ENCODE peak calls at places on chromosome 22, in eight cellular contexts. K is Peyer's patch, P is ovary, F is GM13976, G is tibial artery, H is AG04450, X is Calu3, E is A673. B is an unnamed sample.
A peak's percentile ranks its signal among the peaks of the same experiment; 100 is the strongest.

GRCh38 chr22:50090141-50090714 is 422 bp downstream of the MOV10L1 start:
- DNase-seq in K (no peak), P (no peak), F (no peak), G (no peak), H (no peak), X (no peak), E (no peak), B (no peak)

GRCh38 chr22:39622881-39623367 is 52.4 kb downstream of the CACNA1I start:
- DNase-seq in K (peak; percentile 76), P (no peak), F (peak; percentile 83), G (no peak), H (no peak), X (peak; percentile 73), E (peak; percentile 37), B (peak; percentile 59)

GRCh38 chr22:17951315-17951714 is 73.0 kb downstream of the MICAL3 start:
- DNase-seq in K (no peak), P (no peak), F (no peak), G (no peak), H (no peak), X (no peak), E (no peak), B (no peak)

GRCh38 chr22:25139062-25139461 is 60.6 kb upstream of the CRYBB3 start:
- DNase-seq in K (no peak), P (peak; percentile 57), F (no peak), G (no peak), H (no peak), X (no peak), E (peak; percentile 70), B (no peak)

GRCh38 chr22:40965936-40966557 is 14.9 kb downstream of the RBX1 start:
- DNase-seq in K (no peak), P (no peak), F (no peak), G (no peak), H (no peak), X (no peak), E (no peak), B (no peak)

GRCh38 chr22:49948958-49949913 is 11.3 kb upstream of the PIM3 start:
- DNase-seq in K (no peak), P (no peak), F (no peak), G (no peak), H (no peak), X (peak; percentile 93), E (no peak), B (peak; percentile 96)

GRCh38 chr22:38738475-38739070 is 17.2 kb downstream of the SUN2 start:
- DNase-seq in K (no peak), P (no peak), F (peak; percentile 33), G (no peak), H (no peak), X (no peak), E (no peak), B (peak; percentile 65)

GRCh38 chr22:21075516-21076138 is 29.9 kb downstream of the LRRC74B start:
- DNase-seq in K (no peak), P (no peak), F (no peak), G (no peak), H (no peak), X (no peak), E (no peak), B (no peak)

GRCh38 chr22:22802346-22802970 is 85.2 kb upstream of the IGLL5 start:
- DNase-seq in K (no peak), P (no peak), F (no peak), G (no peak), H (no peak), X (no peak), E (peak; percentile 19), B (no peak)

GRCh38 chr22:39173787-39174497 is 21.5 kb upstream of the CBX7 start:
- DNase-seq in K (peak; percentile 43), P (no peak), F (peak; percentile 32), G (no peak), H (no peak), X (no peak), E (no peak), B (no peak)

GRCh38 chr22:46352691-46353386 is 17.3 kb downstream of the TRMU start:
- DNase-seq in K (no peak), P (no peak), F (no peak), G (no peak), H (no peak), X (peak; percentile 75), E (peak; percentile 67), B (peak; percentile 81)

GRCh38 chr22:30205281-30206115 is 41.1 kb downstream of the LIF start:
- DNase-seq in K (no peak), P (no peak), F (peak; percentile 17), G (peak; percentile 53), H (peak; percentile 98), X (no peak), E (no peak), B (peak; percentile 21)

GRCh38 chr22:31436132-31436531 is 36.7 kb downstream of the DRG1 start:
- DNase-seq in K (no peak), P (no peak), F (no peak), G (no peak), H (no peak), X (no peak), E (no peak), B (no peak)

GRCh38 chr22:29385748-29386147 is 2.6 kb downstream of the AP1B1 start:
- DNase-seq in K (peak; percentile 83), P (no peak), F (peak; percentile 56), G (peak; percentile 57), H (no peak), X (no peak), E (no peak), B (no peak)

GRCh38 chr22:18000441-18001039 is 23.8 kb downstream of the MICAL3 start:
- DNase-seq in K (no peak), P (peak; percentile 27), F (no peak), G (no peak), H (no peak), X (peak; percentile 34), E (peak; percentile 41), B (peak; percentile 19)

GRCh38 chr22:34475886-34476285 is 555.6 kb upstream of the LARGE1 start:
- DNase-seq in K (no peak), P (no peak), F (no peak), G (no peak), H (no peak), X (no peak), E (no peak), B (no peak)

GRCh38 chr22:34481090-34481489 is 560.8 kb upstream of the LARGE1 start:
- DNase-seq in K (no peak), P (no peak), F (no peak), G (no peak), H (no peak), X (no peak), E (no peak), B (no peak)

DNA sequence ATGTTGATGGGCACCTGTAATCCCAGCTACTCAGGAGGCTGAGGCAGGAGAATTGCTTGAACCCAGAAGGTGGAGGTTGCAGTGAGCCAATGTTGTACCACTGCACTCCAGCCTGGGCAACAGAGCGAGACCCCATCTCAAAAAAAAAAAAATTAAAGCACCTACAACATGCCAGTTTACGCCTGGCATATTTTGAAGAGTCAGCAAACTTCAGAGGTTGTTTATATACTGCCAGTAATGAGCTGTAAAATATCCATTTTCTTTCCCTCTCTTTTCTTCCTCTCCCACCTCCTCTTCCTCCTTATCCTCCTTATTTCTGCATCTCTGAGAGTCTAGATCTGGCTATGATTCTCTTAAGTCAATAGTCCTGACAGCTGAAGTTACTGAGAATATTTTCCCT is 556.5 kb upstream of the LARGE1 start:
- DNase-seq in K (no peak), P (no peak), F (no peak), G (no peak), H (no peak), X (no peak), E (no peak), B (no peak)
- TF ChIP-seq CTCF in K (no peak), P (no peak), F (no peak), G (no peak), H (no peak), X (no peak), E (no peak), B (no peak)

GRCh38 chr22:37018815-37019308 is 385 bp downstream of the TST start:
- DNase-seq in K (peak; percentile 21), P (peak; percentile 87), F (no peak), G (peak; percentile 75), H (no peak), X (peak; percentile 56), E (peak; percentile 59), B (peak; percentile 63)

GRCh38 chr22:37018086-37018814 is 997 bp downstream of the TST start:
- DNase-seq in K (no peak), P (no peak), F (no peak), G (no peak), H (no peak), X (no peak), E (no peak), B (no peak)

GRCh38 chr22:37020192-37020479 is 594 bp downstream of the MPST start:
- DNase-seq in K (peak; percentile 34), P (peak; percentile 46), F (no peak), G (peak; percentile 39), H (no peak), X (no peak), E (peak; percentile 63), B (no peak)

GRCh38 chr22:37021041-37021440 is 1.5 kb downstream of the MPST start:
- DNase-seq in K (no peak), P (no peak), F (no peak), G (no peak), H (no peak), X (no peak), E (no peak), B (no peak)

GRCh38 chr22:37019309-37020191 is at the start of the genes MPST and TST:
- DNase-seq in K (peak; percentile 49), P (peak; percentile 83), F (peak; percentile 91), G (peak; percentile 76), H (no peak), X (peak; percentile 75), E (peak; percentile 70), B (peak; percentile 88)
- TF ChIP-seq CTCF in K (peak; percentile 66), P (peak; percentile 93), F (no peak), G (peak; percentile 92), H (no peak), X (peak; percentile 30), E (no peak), B (no peak)

GRCh38 chr22:42350373-42350772 is 79.9 kb upstream of the TCF20 start:
- DNase-seq in K (no peak), P (no peak), F (no peak), G (no peak), H (no peak), X (no peak), E (no peak), B (no peak)

GRCh38 chr22:42357634-42358296 is 74.4 kb downstream of the NFAM1 start:
- DNase-seq in K (no peak), P (no peak), F (no peak), G (no peak), H (no peak), X (peak; percentile 32), E (no peak), B (peak; percentile 79)

GRCh38 chr22:42357221-42357620 is 75.0 kb downstream of the NFAM1 start:
- DNase-seq in K (no peak), P (no peak), F (no peak), G (no peak), H (no peak), X (no peak), E (no peak), B (no peak)

GRCh38 chr22:42356547-42356946 is 75.7 kb downstream of the NFAM1 start:
- DNase-seq in K (no peak), P (no peak), F (no peak), G (no peak), H (no peak), X (no peak), E (no peak), B (no peak)

GRCh38 chr22:42353883-42354727 is 78.1 kb downstream of the NFAM1 start:
- DNase-seq in K (no peak), P (no peak), F (no peak), G (no peak), H (no peak), X (no peak), E (peak; percentile 80), B (no peak)
- TF ChIP-seq CTCF in K (no peak), P (no peak), F (no peak), G (no peak), H (peak; percentile 12), X (no peak), E (peak; percentile 19), B (no peak)

GRCh38 chr22:20027966-20028854 is 7.3 kb downstream of the TANGO2 start:
- DNase-seq in K (no peak), P (no peak), F (no peak), G (no peak), H (no peak), X (peak; percentile 30), E (peak; percentile 43), B (no peak)
- TF ChIP-seq CTCF in K (peak; percentile 54), P (no peak), F (no peak), G (no peak), H (peak; percentile 42), X (peak; percentile 25), E (peak; percentile 50), B (no peak)

B was measured in pancreas.